ENCODE peak calls at places on chromosomes 12 and 14, in seven cellular contexts. W is hepatocyte, S is uterus, X is chondrocyte, E is HFFc6, P is fibroblast of the aortic adventitia, J is mammary epithelial cell. H is an unnamed sample.

GRCh38 chr12:80272516-80272915 is 171.5 kb upstream of the PTPRQ start:
- DNase-seq in W (no peak), S (no peak), X (no peak), E (no peak), P (no peak), J (no peak), H (no peak)

GRCh38 chr14:67583711-67584644 is 16.1 kb downstream of the PIGH start:
- DNase-seq in W (peak; percentile 67), S (no peak), X (no peak), E (peak; percentile 43), P (peak; percentile 62), J (peak; percentile 32), H (no peak)

GRCh38 chr14:32998433-32998832 is 59.8 kb downstream of the NPAS3 start:
- DNase-seq in W (no peak), S (no peak), X (no peak), E (peak; percentile 13), P (peak; percentile 35), J (peak; percentile 9), H (no peak)

GRCh38 chr14:85596562-85596961 is 66.6 kb downstream of the FLRT2 start:
- DNase-seq in W (no peak), S (no peak), X (no peak), E (no peak), P (no peak), J (no peak), H (no peak)

GRCh38 chr12:1217191-1217949 is 226.3 kb downstream of the ERC1 start:
- DNase-seq in W (no peak), S (no peak), X (no peak), E (peak; percentile 83), P (peak; percentile 94), J (peak; percentile 90), H (peak; percentile 92)

GRCh38 chr12:119229837-119230236 is 51.1 kb downstream of the HSPB8 start:
- DNase-seq in W (peak; percentile 69), S (no peak), X (no peak), E (peak; percentile 18), P (peak; percentile 53), J (no peak), H (peak; percentile 13)

GRCh38 chr12:62653740-62654139 is 187.1 kb downstream of the MON2 start:
- DNase-seq in W (no peak), S (no peak), X (no peak), E (no peak), P (no peak), J (no peak), H (no peak)

GRCh38 chr14:77026930-77027537 is 1.5 kb downstream of the IRF2BPL start:
- DNase-seq in W (peak; percentile 74), S (peak; percentile 41), X (no peak), E (peak; percentile 46), P (peak; percentile 49), J (peak; percentile 41), H (no peak)

GRCh38 chr12:7444537-7444936 is 584 bp upstream of the CD163L1 start:
- DNase-seq in W (no peak), S (no peak), X (no peak), E (no peak), P (no peak), J (no peak), H (no peak)

GRCh38 chr12:9751204-9752144 is 9.2 kb downstream of the CD69 start:
- DNase-seq in W (no peak), S (no peak), X (no peak), E (peak; percentile 34), P (peak; percentile 27), J (peak; percentile 11), H (no peak)

GRCh38 chr14:68762944-68763831 is 29.7 kb downstream of the ZFP36L1 start:
- DNase-seq in W (peak; percentile 86), S (peak; percentile 95), X (no peak), E (peak; percentile 16), P (peak; percentile 84), J (peak; percentile 34), H (no peak)
- TF ChIP-seq CTCF in W (no peak), S (no peak), X (no peak), E (no peak), P (no peak), J (no peak), H (no peak)

GRCh38 chr14:51093371-51094281 is 1.3 kb downstream of the TRIM9 start:
- DNase-seq in W (peak; percentile 32), S (peak; percentile 44), X (peak; percentile 93), E (no peak), P (no peak), J (peak; percentile 35), H (no peak)
- TF ChIP-seq CTCF in W (peak; percentile 35), S (peak; percentile 7), X (peak; percentile 74), E (peak; percentile 18), P (no peak), J (peak; percentile 44), H (no peak)

GRCh38 chr12:24109381-24110039 is 160.0 kb upstream of the SOX5 start:
- DNase-seq in W (peak; percentile 33), S (no peak), X (no peak), E (no peak), P (peak; percentile 30), J (peak; percentile 7), H (no peak)
- TF ChIP-seq CTCF in W (peak; percentile 69), S (peak; percentile 17), X (peak; percentile 87), E (peak; percentile 53), P (peak; percentile 70), J (peak; percentile 59), H (peak; percentile 59)

DNA sequence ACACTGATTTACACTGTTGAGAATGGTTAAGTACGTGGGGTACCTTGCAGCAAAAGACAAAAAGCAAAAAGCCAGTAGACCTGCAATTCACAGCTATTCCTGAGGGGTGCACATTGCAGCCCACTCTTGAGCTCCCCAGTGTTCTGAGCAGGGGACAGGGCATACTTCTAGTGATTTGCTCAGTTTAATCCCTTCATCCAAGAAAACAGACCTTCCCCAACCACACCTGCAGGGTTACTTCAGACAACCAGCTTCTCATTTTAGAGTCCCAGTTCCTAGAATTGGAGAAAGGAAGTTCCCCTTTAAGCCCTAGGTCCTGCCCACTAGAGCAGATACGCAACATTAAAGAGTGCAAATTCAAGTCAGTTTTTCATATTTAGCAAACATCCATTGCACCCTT is 3.6 kb upstream of the WSB2 start:
- DNase-seq in W (no peak), S (no peak), X (no peak), E (no peak), P (no peak), J (no peak), H (no peak)
- TF ChIP-seq CTCF in W (peak; percentile 16), S (no peak), X (peak; percentile 29), E (peak; percentile 55), P (peak; percentile 35), J (no peak), H (no peak)

DNA sequence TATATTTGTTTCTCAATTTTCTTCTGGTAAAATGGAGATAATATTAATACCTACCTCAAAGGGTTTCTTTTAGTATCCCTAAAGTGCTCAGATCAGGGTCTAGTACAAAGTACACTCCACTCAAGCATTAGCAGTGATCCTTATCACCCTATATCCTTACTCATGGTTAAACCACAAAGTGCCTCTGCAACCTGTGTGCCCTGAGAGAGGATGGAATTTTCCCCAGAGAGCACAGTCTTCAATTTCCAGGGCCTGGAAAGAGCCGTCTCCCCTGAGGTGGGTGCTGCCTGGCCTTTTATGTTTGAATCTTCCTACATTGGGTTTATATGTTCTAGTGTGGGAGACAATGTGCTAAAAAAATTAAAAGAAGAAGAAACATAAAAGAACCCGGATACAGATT is 183.1 kb upstream of the FBXO33 start:
- DNase-seq in W (no peak), S (no peak), X (no peak), E (no peak), P (no peak), J (no peak), H (no peak)
- TF ChIP-seq CTCF in W (no peak), S (no peak), X (no peak), E (no peak), P (no peak), J (no peak), H (no peak)

DNA sequence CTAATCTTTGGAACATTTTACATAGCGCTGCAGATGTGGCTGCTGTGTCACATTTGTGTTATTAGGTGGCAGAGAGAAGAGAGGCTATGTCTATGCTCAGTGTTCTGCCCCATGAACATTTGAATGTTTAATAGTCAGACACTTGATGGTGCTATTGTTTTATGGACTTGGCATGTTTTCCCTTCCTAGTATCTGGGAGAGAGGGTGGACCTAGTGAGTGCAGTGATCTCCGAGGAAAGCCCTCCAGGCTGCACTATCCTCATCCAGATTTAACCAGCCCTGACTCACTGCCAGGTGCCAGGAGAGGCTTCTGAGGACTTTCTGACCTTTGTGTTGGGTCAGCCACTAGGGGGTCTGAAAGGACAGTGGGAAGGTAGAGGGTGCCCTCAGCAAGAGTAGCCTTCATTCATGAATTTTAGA is 24.3 kb downstream of the ZFC3H1 start:
- DNase-seq in W (no peak), S (no peak), X (no peak), E (no peak), P (no peak), J (peak; percentile 4), H (no peak)
- TF ChIP-seq CTCF in W (no peak), S (no peak), X (peak; percentile 25), E (peak; percentile 57), P (no peak), J (peak; percentile 14), H (no peak)

GRCh38 chr12:52238916-52239649 is 6.0 kb downstream of the KRT7 start:
- DNase-seq in W (no peak), S (no peak), X (no peak), E (no peak), P (no peak), J (no peak), H (no peak)
- TF ChIP-seq CTCF in W (no peak), S (no peak), X (no peak), E (no peak), P (no peak), J (no peak), H (no peak)

GRCh38 chr12:30822385-30823139 is 67.8 kb upstream of the CAPRIN2 start:
- DNase-seq in W (peak; percentile 75), S (peak; percentile 52), X (no peak), E (no peak), P (peak; percentile 45), J (peak; percentile 22), H (no peak)
- TF ChIP-seq CTCF in W (peak; percentile 22), S (no peak), X (peak; percentile 49), E (no peak), P (no peak), J (peak; percentile 14), H (no peak)

DNA sequence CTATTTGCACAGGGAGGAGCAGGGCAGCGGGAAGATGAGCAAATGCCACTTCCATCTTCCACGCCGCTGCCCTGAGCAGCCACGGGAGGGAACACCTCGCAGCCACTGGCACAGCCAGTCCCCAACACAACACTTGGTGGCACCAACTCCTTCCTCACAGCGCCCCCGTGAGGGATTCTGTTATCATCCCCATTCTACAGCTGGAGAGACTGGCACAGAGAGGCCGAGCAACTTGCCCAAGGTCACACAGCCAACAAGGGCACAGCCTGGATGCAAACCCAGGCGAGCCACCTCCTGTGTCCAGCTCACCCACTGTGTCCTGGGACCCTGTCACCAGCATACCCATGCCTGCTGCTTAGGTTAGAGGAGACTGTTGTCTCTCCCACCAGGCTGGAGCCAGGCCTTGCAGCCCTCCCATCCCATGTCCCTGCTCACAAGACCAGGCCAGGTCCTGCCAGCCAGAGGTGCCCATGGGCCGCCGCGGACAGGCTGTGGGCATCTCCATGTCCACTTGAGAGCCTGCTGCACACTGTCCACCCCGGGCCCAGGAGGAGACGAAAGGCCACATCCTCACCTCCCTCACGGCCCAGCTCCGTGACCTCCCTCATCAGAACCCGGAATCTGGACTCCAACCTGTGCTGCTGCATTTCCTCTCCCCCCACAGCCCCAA is 57.0 kb downstream of the NCOR2 start:
- DNase-seq in W (no peak), S (no peak), X (no peak), E (no peak), P (no peak), J (no peak), H (no peak)
- TF ChIP-seq CTCF in W (peak; percentile 11), S (no peak), X (peak; percentile 56), E (peak; percentile 53), P (no peak), J (peak; percentile 53), H (no peak)

H was measured in LNCaP clone FGC.